ENCODE peak calls at places on chromosomes 6 and 20, in five cellular contexts. L is CD4-positive, alpha-beta T cell; B is cardiac muscle cell; V is fibroblast of lung; P is body of pancreas. R is an unnamed sample.

GRCh38 chr6:37698264-37699137 is 818 bp upstream of the MDGA1 start:
- DNase-seq in L (peak; percentile 62), B (peak; percentile 56), V (peak; percentile 53), P (peak; percentile 55), R (peak; percentile 55)

GRCh38 chr6:95917034-95917433 is 98.7 kb upstream of the FUT9 start:
- DNase-seq in B (no peak), V (no peak), P (no peak), L (no peak), R (no peak)

GRCh38 chr6:37369321-37370196 is 15.8 kb downstream of the RNF8 start:
- DNase-seq in V (no peak), P (no peak), L (no peak), B (peak; percentile 54), R (no peak)

GRCh38 chr6:82362868-82363267 is 749 bp upstream of the TPBG start:
- DNase-seq in B (peak; percentile 77), V (peak; percentile 85), P (no peak), L (no peak), R (no peak)

GRCh38 chr6:43702522-43703440 is 15.2 kb upstream of the MRPS18A start:
- DNase-seq in L (no peak), B (peak; percentile 97), V (peak; percentile 98), P (peak; percentile 96), R (peak; percentile 62)

GRCh38 chr6:90393232-90393884 is 96.7 kb upstream of the BACH2 start:
- DNase-seq in B (peak; percentile 73), P (peak; percentile 62), L (peak; percentile 56), V (peak; percentile 83), R (peak; percentile 72)

GRCh38 chr6:41455818-41456217 is 90.4 kb upstream of the FOXP4 start:
- DNase-seq in B (no peak), L (no peak), P (no peak), V (no peak), R (no peak)

GRCh38 chr20:49482621-49483017 is at the start of gene KCNB1:
- DNase-seq in L (peak; percentile 26), P (peak; percentile 46), B (peak; percentile 76), V (peak; percentile 34), R (peak; percentile 68)

GRCh38 chr20:43096471-43096870 is 93.2 kb downstream of the PTPRT start:
- DNase-seq in P (no peak), B (no peak), L (no peak), V (no peak), R (no peak)

GRCh38 chr20:43102394-43102793 is 87.3 kb downstream of the PTPRT start:
- DNase-seq in B (no peak), L (no peak), P (no peak), V (no peak), R (no peak)
- TF ChIP-seq CTCF in B (no peak), L (no peak), P (no peak), V (no peak), R (no peak)

DNA sequence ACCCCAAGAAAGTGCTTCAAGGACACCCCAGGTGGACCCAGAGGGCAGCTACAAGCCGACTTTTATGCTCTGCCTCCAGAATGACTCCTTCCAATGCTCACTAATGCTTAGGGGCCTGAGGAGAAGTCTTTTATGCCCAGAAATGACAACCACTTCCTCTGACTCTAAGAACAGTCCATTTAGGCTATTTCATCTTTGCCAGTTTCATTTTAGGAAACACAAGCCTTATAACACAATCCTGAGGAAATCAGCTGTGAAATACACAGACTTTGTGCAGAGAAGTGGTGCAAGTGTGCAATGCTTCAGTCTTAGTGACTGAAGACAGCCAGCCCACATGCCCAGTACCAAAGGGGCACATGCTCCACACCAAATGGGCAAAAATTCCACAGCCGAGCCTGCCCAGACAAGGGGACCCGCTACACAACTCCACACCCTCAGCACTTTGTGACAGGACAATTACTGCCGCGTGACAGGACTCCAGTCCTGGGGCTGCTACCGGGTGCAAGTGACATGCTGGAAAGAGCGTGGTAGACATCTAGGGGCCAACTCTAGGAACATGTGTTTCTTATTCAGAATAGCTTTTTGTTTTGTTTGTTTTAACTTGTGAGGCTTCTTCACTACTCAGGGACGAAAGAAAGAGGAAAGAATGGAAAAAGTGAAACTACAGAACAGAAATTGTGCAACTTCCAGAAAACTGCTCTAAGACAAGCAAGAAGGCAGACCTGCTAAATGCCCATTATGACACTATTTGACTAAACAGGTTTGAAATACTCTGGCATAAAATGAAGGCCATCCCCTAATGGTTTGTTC is 28.2 kb upstream of the PLAGL1 start:
- DNase-seq in P (no peak), B (peak; percentile 31), L (no peak), V (peak; percentile 47), R (no peak)
- TF ChIP-seq CTCF in P (peak; percentile 10), B (no peak), L (no peak), V (no peak), R (no peak)

GRCh38 chr20:13644010-13644409 is 5.3 kb upstream of the TASP1 start:
- DNase-seq in B (peak; percentile 5), P (no peak), L (no peak), V (peak; percentile 19), R (no peak)
- TF ChIP-seq CTCF in B (no peak), P (no peak), L (no peak), V (peak; percentile 8), R (no peak)

DNA sequence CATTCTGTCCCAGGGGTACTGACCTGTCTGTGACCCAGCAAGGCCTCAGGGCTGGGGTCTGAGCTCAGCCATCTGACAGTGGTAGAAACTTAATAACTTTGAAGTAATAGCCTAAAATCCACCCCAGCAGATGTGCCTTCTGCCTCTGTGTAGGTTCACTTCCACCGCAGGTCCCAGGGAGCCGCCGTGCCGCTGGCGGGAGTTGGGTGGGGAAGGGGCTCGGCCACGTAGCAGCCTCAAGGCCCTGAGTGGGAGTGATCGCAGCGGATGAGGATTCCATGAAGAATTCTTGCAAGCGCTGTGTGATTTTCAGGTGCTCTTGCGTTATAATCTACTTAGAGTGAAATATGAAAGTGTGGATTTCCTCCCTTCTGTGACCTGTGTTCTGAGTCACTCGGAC is 163.7 kb downstream of the DTNBP1 start:
- DNase-seq in B (no peak), P (peak; percentile 2), L (no peak), V (no peak), R (no peak)
- TF ChIP-seq CTCF in B (no peak), P (no peak), L (no peak), V (no peak), R (no peak)

DNA sequence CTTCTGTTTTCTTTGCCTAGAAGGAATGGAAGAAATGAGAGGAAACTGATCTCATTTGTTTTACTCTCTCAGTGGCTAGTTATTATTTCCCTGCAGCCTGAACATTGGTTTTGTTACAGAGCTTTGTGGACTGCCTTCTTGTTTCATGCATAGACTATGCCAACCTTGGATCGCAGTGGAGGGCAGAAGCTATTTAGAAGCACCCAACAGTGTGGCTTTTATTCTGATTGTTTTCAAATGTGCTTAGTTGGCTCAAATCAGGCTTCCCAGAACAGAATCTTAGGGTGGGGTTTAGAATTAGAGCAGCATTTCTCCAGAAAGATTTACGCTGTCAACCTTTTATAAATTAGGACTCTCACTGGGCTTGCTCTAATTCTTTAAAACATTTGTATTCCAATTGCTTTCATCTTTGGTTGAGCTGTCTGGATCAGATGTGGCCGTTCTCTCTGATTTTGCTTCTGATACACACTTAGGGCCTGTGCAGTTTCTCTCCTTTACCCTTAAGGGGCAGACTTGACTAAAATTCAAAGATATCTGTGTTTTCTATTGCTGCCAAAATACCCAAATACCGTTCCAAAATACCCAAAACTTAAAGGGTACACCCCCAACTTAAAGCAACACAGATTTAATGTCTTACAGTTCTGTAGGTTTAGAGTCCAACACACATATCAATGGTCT is 210.3 kb downstream of the BCKDHB start:
- DNase-seq in L (no peak), V (no peak), P (no peak), B (peak; percentile 1), R (no peak)
- TF ChIP-seq CTCF in L (no peak), V (peak; percentile 14), P (no peak), B (peak; percentile 25), R (no peak)

GRCh38 chr6:108260809-108261569 is at the start of gene SNX3:
- DNase-seq in B (peak; percentile 99), L (peak; percentile 85), P (peak; percentile 93), V (peak; percentile 97), R (peak; percentile 89)
- TF ChIP-seq CTCF in B (no peak), L (no peak), P (peak; percentile 16), V (no peak), R (no peak)